ENCODE peak calls at places on chromosomes 11 and 22, in six cellular contexts. One of them, this sample, is unnamed.

GRCh38 chr11:15826826-15827225 is 529.5 kb downstream of the SOX6 start:
- ATAC-seq in lower lobe of right lung: peak
- ATAC-seq in psoas muscle: peak
- ATAC-seq in Right ventricle myocardium superior: peak
- ATAC-seq in aorta: peak
- ATAC-seq in CD4-positive, alpha-beta T cell: no peak
- ATAC-seq in this sample: no peak

GRCh38 chr11:124644426-124645280 is 22.0 kb downstream of the TBRG1 start:
- ATAC-seq in aorta: peak
- ATAC-seq in CD4-positive, alpha-beta T cell: peak
- ATAC-seq in psoas muscle: peak
- ATAC-seq in Right ventricle myocardium superior: peak
- ATAC-seq in lower lobe of right lung: peak
- ATAC-seq in this sample: peak

GRCh38 chr11:29978549-29978948 is 38.3 kb downstream of the KCNA4 start:
- ATAC-seq in lower lobe of right lung: no peak
- ATAC-seq in Right ventricle myocardium superior: peak
- ATAC-seq in CD4-positive, alpha-beta T cell: no peak
- ATAC-seq in aorta: no peak
- ATAC-seq in psoas muscle: no peak
- ATAC-seq in this sample: no peak

GRCh38 chr11:112785104-112785503 is 176.1 kb upstream of the NCAM1 start:
- ATAC-seq in lower lobe of right lung: no peak
- ATAC-seq in Right ventricle myocardium superior: peak
- ATAC-seq in CD4-positive, alpha-beta T cell: no peak
- ATAC-seq in psoas muscle: peak
- ATAC-seq in aorta: peak
- ATAC-seq in this sample: peak

GRCh38 chr11:18056561-18057181 is 10.6 kb upstream of the TPH1 start:
- ATAC-seq in aorta: no peak
- ATAC-seq in lower lobe of right lung: no peak
- ATAC-seq in Right ventricle myocardium superior: no peak
- ATAC-seq in CD4-positive, alpha-beta T cell: no peak
- ATAC-seq in psoas muscle: no peak
- ATAC-seq in this sample: no peak

GRCh38 chr11:58043379-58043778 is 12.6 kb downstream of the OR6Q1 start:
- ATAC-seq in psoas muscle: no peak
- ATAC-seq in lower lobe of right lung: no peak
- ATAC-seq in Right ventricle myocardium superior: no peak
- ATAC-seq in CD4-positive, alpha-beta T cell: no peak
- ATAC-seq in aorta: no peak
- ATAC-seq in this sample: no peak

GRCh38 chr11:68071281-68072048 is 32.6 kb downstream of the TCIRG1 start:
- ATAC-seq in CD4-positive, alpha-beta T cell: no peak
- ATAC-seq in psoas muscle: no peak
- ATAC-seq in aorta: no peak
- ATAC-seq in Right ventricle myocardium superior: no peak
- ATAC-seq in lower lobe of right lung: no peak
- ATAC-seq in this sample: no peak

GRCh38 chr11:587546-587945 is 11.3 kb downstream of the PHRF1 start:
- ATAC-seq in Right ventricle myocardium superior: no peak
- ATAC-seq in psoas muscle: peak
- ATAC-seq in lower lobe of right lung: no peak
- ATAC-seq in aorta: no peak
- ATAC-seq in CD4-positive, alpha-beta T cell: no peak
- ATAC-seq in this sample: no peak

GRCh38 chr22:47022475-47022874 is 260.0 kb downstream of the TBC1D22A start:
- ATAC-seq in Right ventricle myocardium superior: no peak
- ATAC-seq in lower lobe of right lung: no peak
- ATAC-seq in aorta: no peak
- ATAC-seq in psoas muscle: no peak
- ATAC-seq in CD4-positive, alpha-beta T cell: no peak
- ATAC-seq in this sample: no peak

GRCh38 chr11:32087602-32088001 is 3.3 kb upstream of the RCN1 start:
- ATAC-seq in Right ventricle myocardium superior: no peak
- ATAC-seq in CD4-positive, alpha-beta T cell: no peak
- ATAC-seq in psoas muscle: no peak
- ATAC-seq in lower lobe of right lung: no peak
- ATAC-seq in aorta: no peak
- ATAC-seq in this sample: no peak

GRCh38 chr22:49132009-49132408 is 695.7 kb downstream of the BRD1 start:
- ATAC-seq in Right ventricle myocardium superior: no peak
- ATAC-seq in psoas muscle: no peak
- ATAC-seq in lower lobe of right lung: no peak
- ATAC-seq in CD4-positive, alpha-beta T cell: no peak
- ATAC-seq in aorta: no peak
- ATAC-seq in this sample: no peak

GRCh38 chr11:123579482-123579812 is 75.0 kb downstream of the SCN3B start:
- ATAC-seq in aorta: no peak
- ATAC-seq in Right ventricle myocardium superior: no peak
- ATAC-seq in lower lobe of right lung: no peak
- ATAC-seq in CD4-positive, alpha-beta T cell: no peak
- ATAC-seq in psoas muscle: no peak
- ATAC-seq in this sample: no peak

GRCh38 chr22:39297490-39298193 is 21.8 kb downstream of the RPL3 start:
- ATAC-seq in CD4-positive, alpha-beta T cell: no peak
- ATAC-seq in aorta: no peak
- ATAC-seq in psoas muscle: peak
- ATAC-seq in Right ventricle myocardium superior: peak
- ATAC-seq in lower lobe of right lung: peak
- ATAC-seq in this sample: no peak